ENCODE peak calls at places on chromosomes 6 and 20, in four cellular contexts. B is HFFc6; L is T-helper 17 cell; A is activated CD4-positive, alpha-beta memory T cell treated with anti-CD3 and anti-CD28 coated beads for 36 hours. N is an unnamed sample.
A peak's percentile ranks its signal among the peaks of the same experiment; 100 is the strongest.

GRCh38 chr6:149437212-149437611 is 37.1 kb downstream of the SUMO4 start:
- DNase-seq in L (no peak), A (no peak), B (no peak), N (no peak)

GRCh38 chr6:151059612-151060095 is 180.1 kb upstream of the AKAP12 start:
- DNase-seq in A (no peak), L (no peak), B (no peak), N (no peak)

GRCh38 chr6:30450908-30451818 is 38.1 kb upstream of the HLA-E start:
- DNase-seq in B (peak; percentile 56), A (peak; percentile 75), L (peak; percentile 23), N (peak; percentile 50)

GRCh38 chr6:13696226-13696625 is 15.4 kb downstream of the RANBP9 start:
- DNase-seq in B (peak; percentile 74), A (no peak), L (no peak), N (no peak)

GRCh38 chr6:16391451-16391912 is 153.1 kb downstream of the GMPR start:
- DNase-seq in A (no peak), B (peak; percentile 18), L (no peak), N (no peak)

GRCh38 chr20:20289331-20289730 is 78.6 kb upstream of the INSM1 start:
- DNase-seq in B (no peak), L (no peak), A (no peak), N (no peak)

GRCh38 chr6:45606831-45607400 is 229.2 kb upstream of the SUPT3H start:
- DNase-seq in A (no peak), B (no peak), L (no peak), N (no peak)

GRCh38 chr6:12709116-12709515 is 7.5 kb upstream of the PHACTR1 start:
- DNase-seq in A (no peak), B (peak; percentile 32), L (no peak), N (no peak)

GRCh38 chr6:111228094-111228493 is 140.8 kb downstream of the SLC16A10 start:
- DNase-seq in L (no peak), B (peak; percentile 30), A (no peak), N (no peak)

GRCh38 chr20:23995905-23996666 is 7.5 kb upstream of the GGTLC1 start:
- DNase-seq in B (no peak), A (peak; percentile 65), L (peak; percentile 44), N (peak; percentile 61)

GRCh38 chr20:8018928-8019177 is 708 bp downstream of the TMX4 start:
- DNase-seq in L (no peak), A (no peak), B (no peak), N (no peak)

GRCh38 chr6:27053738-27054137 is 193.8 kb upstream of the PRSS16 start:
- DNase-seq in L (no peak), B (no peak), A (no peak), N (no peak)

GRCh38 chr6:40753048-40753447 is 165.9 kb upstream of the LRFN2 start:
- DNase-seq in A (no peak), L (no peak), B (no peak), N (no peak)

GRCh38 chr20:34907616-34908469 is 31.4 kb downstream of the ACSS2 start:
- DNase-seq in B (peak; percentile 91), L (no peak), A (no peak), N (no peak)

GRCh38 chr6:42777126-42777822 is 4.6 kb upstream of the BICRAL start:
- DNase-seq in L (no peak), B (peak; percentile 45), A (no peak), N (no peak)

GRCh38 chr20:49028684-49029083 is 17.4 kb upstream of the CSE1L start:
- DNase-seq in A (no peak), L (no peak), B (peak; percentile 38), N (no peak)

GRCh38 chr6:35735452-35735851 is 1.4 kb upstream of the ARMC12 start:
- DNase-seq in B (no peak), L (no peak), A (no peak), N (no peak)

GRCh38 chr20:79565-79964 is 7.9 kb upstream of the DEFB125 start:
- DNase-seq in A (no peak), L (no peak), B (no peak), N (no peak)

GRCh38 chr6:63643862-63644261 is 8.3 kb downstream of the PHF3 start:
- DNase-seq in B (no peak), L (no peak), A (no peak), N (no peak)

GRCh38 chr6:105603779-105604592 is 201.1 kb upstream of the PREP start:
- DNase-seq in B (peak; percentile 35), A (no peak), L (no peak), N (no peak)

GRCh38 chr6:120826253-120826652 is 508.0 kb downstream of the TBC1D32 start:
- DNase-seq in A (peak; percentile 13), B (no peak), L (no peak), N (no peak)

GRCh38 chr20:1949306-1949705 is 44.6 kb downstream of the PDYN start:
- DNase-seq in B (no peak), L (no peak), A (no peak), N (no peak)

GRCh38 chr6:30821862-30822784 is 62.2 kb upstream of the DDR1 start:
- DNase-seq in L (no peak), B (peak; percentile 48), A (no peak), N (no peak)

GRCh38 chr20:35305682-35306556 is 13.7 kb upstream of the FAM83C start:
- DNase-seq in L (no peak), B (peak; percentile 99), A (peak; percentile 94), N (no peak)